ENCODE peak calls at places on chromosomes 12 and 14, in five cellular contexts. R, D, G, P and E are unnamed samples.

GRCh38 chr12:98154850-98155249 is 360.5 kb upstream of the TMPO start:
- DNase-seq in R (peak), D (no peak), G (peak), P (no peak), E (no peak)

GRCh38 chr12:43480591-43480990 is 71.4 kb downstream of the ADAMTS20 start:
- DNase-seq in R (no peak), D (no peak), G (no peak), P (no peak), E (no peak)

GRCh38 chr14:38127356-38127755 is 80.3 kb upstream of the SSTR1 start:
- DNase-seq in R (no peak), D (no peak), G (no peak), P (no peak), E (no peak)

GRCh38 chr14:29805415-29806123 is 122.1 kb downstream of the PRKD1 start:
- DNase-seq in R (no peak), D (peak), G (peak), P (no peak), E (peak)

GRCh38 chr14:84006643-84007137 is 1523.3 kb upstream of the FLRT2 start:
- DNase-seq in R (no peak), D (no peak), G (no peak), P (no peak), E (no peak)

GRCh38 chr12:18752280-18752920 is 14.5 kb downstream of the CAPZA3 start:
- DNase-seq in R (no peak), D (peak), G (peak), P (no peak), E (peak)

GRCh38 chr12:40723001-40723400 is 30.8 kb downstream of the CNTN1 start:
- DNase-seq in R (no peak), D (no peak), G (no peak), P (no peak), E (no peak)

GRCh38 chr12:105848286-105848685 is 290.5 kb downstream of the NUAK1 start:
- DNase-seq in R (no peak), D (no peak), G (no peak), P (no peak), E (no peak)

GRCh38 chr12:53776872-53777271 is 25.1 kb upstream of the CISTR start:
- DNase-seq in R (no peak), D (no peak), G (no peak), P (no peak), E (no peak)

GRCh38 chr12:56374726-56375597 is 12.3 kb upstream of the APOF start:
- DNase-seq in R (no peak), D (no peak), G (no peak), P (no peak), E (no peak)

GRCh38 chr12:132602578-132603239 is 7.7 kb downstream of the LRCOL1 start:
- DNase-seq in R (peak), D (no peak), G (no peak), P (no peak), E (no peak)

GRCh38 chr14:101788016-101788695 is 26.6 kb downstream of the PPP2R5C start:
- DNase-seq in R (no peak), D (no peak), G (no peak), P (no peak), E (no peak)

GRCh38 chr12:70815866-70816470 is 104.6 kb downstream of the PTPRR start:
- DNase-seq in R (no peak), D (no peak), G (no peak), P (no peak), E (no peak)

GRCh38 chr12:73383584-73384229 is 1111.5 kb downstream of the TRHDE start:
- DNase-seq in R (no peak), D (no peak), G (no peak), P (no peak), E (no peak)

GRCh38 chr12:59499774-59500173 is 96.1 kb upstream of the SLC16A7 start:
- DNase-seq in R (no peak), D (no peak), G (no peak), P (no peak), E (no peak)

GRCh38 chr14:31051023-31051422 is 24.8 kb upstream of the STRN3 start:
- DNase-seq in R (no peak), D (no peak), G (no peak), P (no peak), E (no peak)

GRCh38 chr14:67167420-67168109 is 21.7 kb upstream of the GARIN2 start:
- DNase-seq in R (no peak), D (peak), G (no peak), P (no peak), E (no peak)

GRCh38 chr12:79737875-79738718 is 47.3 kb upstream of the PAWR start:
- DNase-seq in R (peak), D (peak), G (peak), P (no peak), E (peak)

GRCh38 chr14:105154476-105154871 is 14.1 kb downstream of the JAG2 start:
- DNase-seq in R (no peak), D (no peak), G (no peak), P (peak), E (no peak)

GRCh38 chr12:11763760-11764520 is 114.5 kb downstream of the ETV6 start:
- DNase-seq in R (no peak), D (peak), G (peak), P (no peak), E (peak)

GRCh38 chr12:48997719-48998496 is 1.3 kb downstream of the DDN start:
- DNase-seq in R (peak), D (no peak), G (no peak), P (peak), E (no peak)

GRCh38 chr12:113092478-113093408 is 36.2 kb downstream of the DTX1 start:
- DNase-seq in R (no peak), D (peak), G (no peak), P (no peak), E (no peak)

GRCh38 chr12:3680919-3681594 is 71.9 kb downstream of the CRACR2A start:
- DNase-seq in R (peak), D (peak), G (no peak), P (no peak), E (no peak)

GRCh38 chr12:3673960-3674708 is 78.8 kb downstream of the CRACR2A start:
- DNase-seq in R (no peak), D (no peak), G (no peak), P (no peak), E (no peak)

GRCh38 chr12:3681595-3681921 is 71.4 kb downstream of the CRACR2A start:
- DNase-seq in R (no peak), D (no peak), G (no peak), P (no peak), E (no peak)

GRCh38 chr12:3679831-3680230 is 73.1 kb downstream of the CRACR2A start:
- DNase-seq in R (no peak), D (no peak), G (no peak), P (no peak), E (no peak)

DNA sequence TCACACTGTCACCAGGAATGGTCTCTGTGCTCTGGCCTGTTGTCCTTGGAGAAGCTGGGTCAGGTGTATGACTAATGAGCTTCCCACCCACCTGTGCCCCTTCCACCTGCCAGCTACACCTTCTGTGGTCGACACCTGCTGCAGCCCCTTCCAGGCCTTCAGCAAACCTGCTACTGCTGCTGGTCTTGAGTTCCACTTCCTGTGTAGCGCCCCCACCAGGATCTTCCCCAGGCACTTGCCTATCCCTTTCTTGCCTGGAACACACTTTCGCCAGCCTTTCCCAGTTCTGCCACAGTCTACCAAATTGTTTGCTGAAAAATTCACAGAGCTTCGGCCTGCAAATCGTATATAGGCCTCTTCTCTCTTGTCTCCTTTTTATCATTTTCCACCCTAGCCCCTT is 75.3 kb downstream of the CRACR2A start:
- DNase-seq in R (no peak), D (no peak), G (no peak), P (no peak), E (no peak)
- TF ChIP-seq CTCF in R (no peak), D (no peak), G (no peak), P (no peak), E (no peak)

DNA sequence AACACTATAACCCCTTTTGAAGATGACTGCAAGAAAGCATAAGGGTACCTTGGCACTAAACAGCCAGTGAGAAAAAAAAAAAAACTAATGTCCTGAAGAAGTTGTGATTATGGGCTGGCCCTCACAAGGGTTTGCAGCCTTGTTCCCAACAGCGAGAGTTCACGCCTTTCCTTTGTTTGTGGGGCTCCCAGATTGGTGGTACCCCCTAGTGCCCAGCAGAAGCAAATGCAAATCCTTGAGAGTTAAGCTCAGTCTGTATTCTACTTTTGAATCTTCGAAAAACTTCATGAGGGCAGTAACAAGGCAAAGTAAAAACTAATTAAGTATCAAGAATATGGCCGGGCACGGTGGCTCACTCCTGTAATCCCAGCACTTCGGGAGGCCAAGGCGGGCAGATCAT is 238.9 kb upstream of the LMO3 start:
- DNase-seq in R (no peak), D (no peak), G (no peak), P (no peak), E (no peak)
- TF ChIP-seq CTCF in R (no peak), D (peak), G (peak), P (no peak), E (no peak)

DNA sequence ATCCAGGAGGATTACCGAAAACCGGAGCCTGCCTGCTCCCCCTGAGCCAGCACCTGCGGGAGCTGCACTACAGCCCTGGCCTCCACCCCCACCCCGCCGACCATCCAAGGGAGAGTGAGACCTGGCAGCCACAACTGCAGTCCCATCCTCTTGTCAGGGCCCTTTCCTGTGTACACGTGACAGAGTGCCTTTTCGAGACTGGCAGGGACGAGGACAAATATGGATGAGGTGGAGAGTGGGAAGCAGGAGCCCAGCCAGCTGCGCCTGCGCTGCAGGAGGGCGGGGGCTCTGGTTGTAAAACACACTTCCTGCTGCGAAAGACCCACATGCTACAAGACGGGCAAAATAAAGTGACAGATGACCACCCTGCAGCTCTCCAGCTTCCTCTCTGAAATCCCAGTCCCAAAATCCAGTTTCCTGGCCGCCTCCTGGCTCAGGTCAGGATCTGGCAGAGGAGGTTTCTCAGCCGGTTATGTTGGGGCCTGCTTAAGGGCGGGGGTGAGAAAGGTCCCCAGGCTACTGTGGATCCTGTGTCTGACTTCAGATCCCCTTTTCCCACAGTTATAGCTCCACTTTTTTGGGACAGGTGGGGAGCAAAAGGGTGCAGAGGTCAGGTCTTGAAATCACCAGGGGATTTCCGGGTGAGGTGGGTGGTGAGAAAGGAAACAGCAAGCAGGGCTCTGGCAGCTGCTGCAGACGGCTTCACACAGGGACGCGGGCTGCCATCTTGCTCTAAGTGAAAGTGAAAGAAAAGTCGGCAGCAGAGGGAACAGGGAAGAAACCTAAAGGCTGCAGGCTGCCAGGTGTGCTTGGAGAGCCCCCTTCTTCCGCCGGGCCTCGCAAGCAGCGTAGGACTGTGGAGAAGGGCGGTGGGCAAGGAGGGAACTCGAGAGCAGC is at the start of gene TAPBPL:
- DNase-seq in R (peak), D (peak), G (peak), P (peak), E (peak)
- TF ChIP-seq CTCF in R (no peak), D (no peak), G (no peak), P (no peak), E (no peak)

GRCh38 chr12:85057370-85057963 is 21.3 kb downstream of the LRRIQ1 start:
- DNase-seq in R (peak), D (peak), G (peak), P (no peak), E (peak)
- TF ChIP-seq CTCF in R (peak), D (peak), G (peak), P (peak), E (peak)

DNA sequence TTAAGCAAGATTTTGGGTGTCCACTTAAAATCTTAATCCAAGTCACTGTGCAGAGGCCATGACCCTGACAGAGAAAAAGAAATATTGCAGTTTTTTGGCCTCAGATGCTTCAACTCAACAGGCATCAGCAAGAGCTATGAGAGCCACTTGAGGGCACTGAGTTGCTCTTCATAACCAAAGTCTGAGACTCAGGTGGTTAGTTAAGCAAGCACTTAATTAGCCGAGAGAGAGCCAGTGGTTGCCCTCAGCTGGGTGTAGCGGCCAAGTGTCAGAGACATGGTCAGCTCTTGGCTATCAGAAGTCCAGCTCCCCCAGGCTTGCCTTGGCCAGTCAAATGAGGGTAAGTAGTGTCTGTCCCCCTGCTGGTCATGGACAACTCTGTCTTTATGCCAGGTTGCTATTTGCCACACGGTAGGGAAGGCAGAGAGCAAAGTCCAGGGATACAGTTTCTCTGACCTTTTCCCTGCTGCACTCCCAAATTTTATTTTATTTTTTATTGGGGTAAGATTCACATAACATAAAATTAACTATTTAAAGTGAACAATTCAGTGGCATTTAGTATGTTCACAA is 9.0 kb upstream of the KRT71 start:
- DNase-seq in R (no peak), D (peak), G (no peak), P (no peak), E (no peak)
- TF ChIP-seq CTCF in R (peak), D (peak), G (peak), P (no peak), E (peak)